ENCODE peak calls at places on chromosomes 12 and 14, in eight cellular contexts. One of them, this sample, is unnamed.

GRCh38 chr12:5390174-5390799 is 41.6 kb upstream of the NTF3 start:
- DNase-seq in small intestine: peak
- DNase-seq in tibial artery: no peak
- DNase-seq in brain microvascular endothelial cell: no peak
- DNase-seq in endothelial cell of umbilical vein: no peak
- DNase-seq in CD4-positive, CD25-positive, alpha-beta regulatory T cell: no peak
- DNase-seq in right cardiac atrium: no peak
- DNase-seq in CD4-positive, alpha-beta T cell: no peak
- DNase-seq in this sample: no peak

GRCh38 chr14:56118611-56119181 is 485 bp downstream of the PELI2 start:
- DNase-seq in small intestine: no peak
- DNase-seq in tibial artery: peak
- DNase-seq in brain microvascular endothelial cell: no peak
- DNase-seq in endothelial cell of umbilical vein: peak
- DNase-seq in CD4-positive, CD25-positive, alpha-beta regulatory T cell: peak
- DNase-seq in right cardiac atrium: peak
- DNase-seq in CD4-positive, alpha-beta T cell: peak
- DNase-seq in this sample: peak

GRCh38 chr14:80536456-80536855 is 325.2 kb upstream of the DIO2 start:
- DNase-seq in small intestine: no peak
- DNase-seq in tibial artery: no peak
- DNase-seq in brain microvascular endothelial cell: no peak
- DNase-seq in endothelial cell of umbilical vein: no peak
- DNase-seq in CD4-positive, CD25-positive, alpha-beta regulatory T cell: no peak
- DNase-seq in right cardiac atrium: no peak
- DNase-seq in CD4-positive, alpha-beta T cell: no peak
- DNase-seq in this sample: no peak

GRCh38 chr12:10210225-10210624 is 2.5 kb upstream of the GABARAPL1 start:
- DNase-seq in small intestine: no peak
- DNase-seq in tibial artery: no peak
- DNase-seq in brain microvascular endothelial cell: no peak
- DNase-seq in endothelial cell of umbilical vein: no peak
- DNase-seq in CD4-positive, CD25-positive, alpha-beta regulatory T cell: no peak
- DNase-seq in right cardiac atrium: no peak
- DNase-seq in CD4-positive, alpha-beta T cell: no peak
- DNase-seq in this sample: no peak

GRCh38 chr12:92509156-92509758 is 193.5 kb upstream of the PLEKHG7 start:
- DNase-seq in small intestine: no peak
- DNase-seq in tibial artery: no peak
- DNase-seq in brain microvascular endothelial cell: no peak
- DNase-seq in endothelial cell of umbilical vein: no peak
- DNase-seq in CD4-positive, CD25-positive, alpha-beta regulatory T cell: no peak
- DNase-seq in right cardiac atrium: no peak
- DNase-seq in CD4-positive, alpha-beta T cell: no peak
- DNase-seq in this sample: no peak

GRCh38 chr14:29220077-29220476 is 453.5 kb downstream of the FOXG1 start:
- DNase-seq in small intestine: no peak
- DNase-seq in tibial artery: no peak
- DNase-seq in brain microvascular endothelial cell: no peak
- DNase-seq in endothelial cell of umbilical vein: no peak
- DNase-seq in CD4-positive, CD25-positive, alpha-beta regulatory T cell: no peak
- DNase-seq in right cardiac atrium: no peak
- DNase-seq in CD4-positive, alpha-beta T cell: no peak
- DNase-seq in this sample: no peak

GRCh38 chr12:65074932-65075331 is 46.2 kb downstream of the WIF1 start:
- DNase-seq in small intestine: peak
- DNase-seq in tibial artery: no peak
- DNase-seq in brain microvascular endothelial cell: no peak
- DNase-seq in endothelial cell of umbilical vein: no peak
- DNase-seq in CD4-positive, CD25-positive, alpha-beta regulatory T cell: peak
- DNase-seq in right cardiac atrium: no peak
- DNase-seq in CD4-positive, alpha-beta T cell: no peak
- DNase-seq in this sample: no peak

GRCh38 chr12:91111366-91112321 is at the start of gene LUM:
- DNase-seq in small intestine: peak
- DNase-seq in tibial artery: peak
- DNase-seq in brain microvascular endothelial cell: peak
- DNase-seq in endothelial cell of umbilical vein: peak
- DNase-seq in CD4-positive, CD25-positive, alpha-beta regulatory T cell: no peak
- DNase-seq in right cardiac atrium: peak
- DNase-seq in CD4-positive, alpha-beta T cell: no peak
- DNase-seq in this sample: no peak

GRCh38 chr12:57848208-57848607 is 1.7 kb upstream of the CTDSP2 start:
- DNase-seq in small intestine: no peak
- DNase-seq in tibial artery: no peak
- DNase-seq in brain microvascular endothelial cell: no peak
- DNase-seq in endothelial cell of umbilical vein: no peak
- DNase-seq in CD4-positive, CD25-positive, alpha-beta regulatory T cell: no peak
- DNase-seq in right cardiac atrium: no peak
- DNase-seq in CD4-positive, alpha-beta T cell: no peak
- DNase-seq in this sample: no peak

GRCh38 chr14:39434401-39434800 is 2.2 kb upstream of the FBXO33 start:
- DNase-seq in small intestine: peak
- DNase-seq in tibial artery: no peak
- DNase-seq in brain microvascular endothelial cell: peak
- DNase-seq in endothelial cell of umbilical vein: no peak
- DNase-seq in CD4-positive, CD25-positive, alpha-beta regulatory T cell: no peak
- DNase-seq in right cardiac atrium: no peak
- DNase-seq in CD4-positive, alpha-beta T cell: no peak
- DNase-seq in this sample: no peak

GRCh38 chr12:57765003-57765697 is 1.7 kb downstream of the CYP27B1 start:
- DNase-seq in small intestine: no peak
- DNase-seq in tibial artery: no peak
- DNase-seq in brain microvascular endothelial cell: no peak
- DNase-seq in endothelial cell of umbilical vein: peak
- DNase-seq in CD4-positive, CD25-positive, alpha-beta regulatory T cell: peak
- DNase-seq in right cardiac atrium: no peak
- DNase-seq in CD4-positive, alpha-beta T cell: peak
- DNase-seq in this sample: peak

GRCh38 chr12:71484272-71484905 is 44.8 kb downstream of the LGR5 start:
- DNase-seq in small intestine: no peak
- DNase-seq in tibial artery: no peak
- DNase-seq in brain microvascular endothelial cell: no peak
- DNase-seq in endothelial cell of umbilical vein: no peak
- DNase-seq in CD4-positive, CD25-positive, alpha-beta regulatory T cell: no peak
- DNase-seq in right cardiac atrium: no peak
- DNase-seq in CD4-positive, alpha-beta T cell: no peak
- DNase-seq in this sample: no peak

GRCh38 chr12:26056335-26056734 is 68.5 kb downstream of the BHLHE41 start:
- DNase-seq in small intestine: peak
- DNase-seq in tibial artery: no peak
- DNase-seq in brain microvascular endothelial cell: peak
- DNase-seq in endothelial cell of umbilical vein: peak
- DNase-seq in CD4-positive, CD25-positive, alpha-beta regulatory T cell: no peak
- DNase-seq in right cardiac atrium: no peak
- DNase-seq in CD4-positive, alpha-beta T cell: no peak
- DNase-seq in this sample: no peak

GRCh38 chr12:103169-103981 is 36.8 kb downstream of the IQSEC3 start:
- DNase-seq in small intestine: no peak
- DNase-seq in tibial artery: no peak
- DNase-seq in brain microvascular endothelial cell: no peak
- DNase-seq in endothelial cell of umbilical vein: no peak
- DNase-seq in CD4-positive, CD25-positive, alpha-beta regulatory T cell: no peak
- DNase-seq in right cardiac atrium: no peak
- DNase-seq in CD4-positive, alpha-beta T cell: no peak
- DNase-seq in this sample: no peak

GRCh38 chr14:54776361-54777001 is 126.1 kb downstream of the GCH1 start:
- DNase-seq in small intestine: no peak
- DNase-seq in tibial artery: peak
- DNase-seq in brain microvascular endothelial cell: peak
- DNase-seq in endothelial cell of umbilical vein: no peak
- DNase-seq in CD4-positive, CD25-positive, alpha-beta regulatory T cell: peak
- DNase-seq in right cardiac atrium: no peak
- DNase-seq in CD4-positive, alpha-beta T cell: peak
- DNase-seq in this sample: peak

GRCh38 chr12:127539499-127539898 is 727.5 kb upstream of the TMEM132C start:
- DNase-seq in small intestine: no peak
- DNase-seq in tibial artery: no peak
- DNase-seq in brain microvascular endothelial cell: no peak
- DNase-seq in endothelial cell of umbilical vein: no peak
- DNase-seq in CD4-positive, CD25-positive, alpha-beta regulatory T cell: no peak
- DNase-seq in right cardiac atrium: no peak
- DNase-seq in CD4-positive, alpha-beta T cell: no peak
- DNase-seq in this sample: no peak

GRCh38 chr12:38160318-38161122 is 156.1 kb upstream of the ALG10B start:
- DNase-seq in small intestine: no peak
- DNase-seq in tibial artery: no peak
- DNase-seq in brain microvascular endothelial cell: no peak
- DNase-seq in endothelial cell of umbilical vein: no peak
- DNase-seq in CD4-positive, CD25-positive, alpha-beta regulatory T cell: no peak
- DNase-seq in right cardiac atrium: no peak
- DNase-seq in CD4-positive, alpha-beta T cell: no peak
- DNase-seq in this sample: peak

GRCh38 chr12:55720071-55720564 is at the start of gene RDH5:
- DNase-seq in small intestine: peak
- DNase-seq in tibial artery: peak
- DNase-seq in brain microvascular endothelial cell: peak
- DNase-seq in endothelial cell of umbilical vein: no peak
- DNase-seq in CD4-positive, CD25-positive, alpha-beta regulatory T cell: no peak
- DNase-seq in right cardiac atrium: peak
- DNase-seq in CD4-positive, alpha-beta T cell: no peak
- DNase-seq in this sample: peak

GRCh38 chr12:40405419-40405818 is 180.6 kb downstream of the LRRK2 start:
- DNase-seq in small intestine: no peak
- DNase-seq in tibial artery: no peak
- DNase-seq in brain microvascular endothelial cell: no peak
- DNase-seq in endothelial cell of umbilical vein: no peak
- DNase-seq in CD4-positive, CD25-positive, alpha-beta regulatory T cell: no peak
- DNase-seq in right cardiac atrium: no peak
- DNase-seq in CD4-positive, alpha-beta T cell: no peak
- DNase-seq in this sample: no peak

GRCh38 chr12:74817499-74817898 is 279.9 kb downstream of the ATXN7L3B start:
- DNase-seq in small intestine: no peak
- DNase-seq in tibial artery: no peak
- DNase-seq in brain microvascular endothelial cell: no peak
- DNase-seq in endothelial cell of umbilical vein: no peak
- DNase-seq in CD4-positive, CD25-positive, alpha-beta regulatory T cell: no peak
- DNase-seq in right cardiac atrium: no peak
- DNase-seq in CD4-positive, alpha-beta T cell: no peak
- DNase-seq in this sample: no peak

GRCh38 chr12:104546575-104546974 is 89.8 kb downstream of the CHST11 start:
- DNase-seq in small intestine: no peak
- DNase-seq in tibial artery: peak
- DNase-seq in brain microvascular endothelial cell: no peak
- DNase-seq in endothelial cell of umbilical vein: peak
- DNase-seq in CD4-positive, CD25-positive, alpha-beta regulatory T cell: no peak
- DNase-seq in right cardiac atrium: no peak
- DNase-seq in CD4-positive, alpha-beta T cell: no peak
- DNase-seq in this sample: no peak

GRCh38 chr12:57215668-57216013 is 953 bp upstream of the NXPH4 start:
- DNase-seq in small intestine: peak
- DNase-seq in tibial artery: no peak
- DNase-seq in brain microvascular endothelial cell: no peak
- DNase-seq in endothelial cell of umbilical vein: no peak
- DNase-seq in CD4-positive, CD25-positive, alpha-beta regulatory T cell: peak
- DNase-seq in right cardiac atrium: no peak
- DNase-seq in CD4-positive, alpha-beta T cell: no peak
- DNase-seq in this sample: no peak

GRCh38 chr14:63632932-63633514 is 8.6 kb downstream of the WDR89 start:
- DNase-seq in small intestine: peak
- DNase-seq in tibial artery: no peak
- DNase-seq in brain microvascular endothelial cell: no peak
- DNase-seq in endothelial cell of umbilical vein: peak
- DNase-seq in CD4-positive, CD25-positive, alpha-beta regulatory T cell: peak
- DNase-seq in right cardiac atrium: no peak
- DNase-seq in CD4-positive, alpha-beta T cell: no peak
- DNase-seq in this sample: no peak

GRCh38 chr12:12713932-12714275 is 3.3 kb upstream of the CDKN1B start:
- DNase-seq in small intestine: no peak
- DNase-seq in tibial artery: no peak
- DNase-seq in brain microvascular endothelial cell: no peak
- DNase-seq in endothelial cell of umbilical vein: no peak
- DNase-seq in CD4-positive, CD25-positive, alpha-beta regulatory T cell: no peak
- DNase-seq in right cardiac atrium: no peak
- DNase-seq in CD4-positive, alpha-beta T cell: no peak
- DNase-seq in this sample: no peak
- H3K27ac ChIP-seq in small intestine: peak
- H3K27ac ChIP-seq in tibial artery: peak
- H3K27ac ChIP-seq in brain microvascular endothelial cell: no peak
- H3K27ac ChIP-seq in endothelial cell of umbilical vein: peak
- H3K27ac ChIP-seq in CD4-positive, CD25-positive, alpha-beta regulatory T cell: peak
- H3K27ac ChIP-seq in right cardiac atrium: peak
- H3K27ac ChIP-seq in CD4-positive, alpha-beta T cell: peak
- H3K27ac ChIP-seq in this sample: peak

GRCh38 chr12:15689751-15690191 is 99.4 kb downstream of the EPS8 start:
- DNase-seq in small intestine: peak
- DNase-seq in tibial artery: no peak
- DNase-seq in brain microvascular endothelial cell: no peak
- DNase-seq in endothelial cell of umbilical vein: no peak
- DNase-seq in CD4-positive, CD25-positive, alpha-beta regulatory T cell: no peak
- DNase-seq in right cardiac atrium: no peak
- DNase-seq in CD4-positive, alpha-beta T cell: no peak
- DNase-seq in this sample: no peak

GRCh38 chr12:15688202-15688736 is 100.9 kb downstream of the EPS8 start:
- DNase-seq in small intestine: peak
- DNase-seq in tibial artery: peak
- DNase-seq in brain microvascular endothelial cell: peak
- DNase-seq in endothelial cell of umbilical vein: no peak
- DNase-seq in CD4-positive, CD25-positive, alpha-beta regulatory T cell: peak
- DNase-seq in right cardiac atrium: peak
- DNase-seq in CD4-positive, alpha-beta T cell: no peak
- DNase-seq in this sample: peak

GRCh38 chr12:15688838-15689237 is 100.3 kb downstream of the EPS8 start:
- DNase-seq in small intestine: no peak
- DNase-seq in tibial artery: no peak
- DNase-seq in brain microvascular endothelial cell: no peak
- DNase-seq in endothelial cell of umbilical vein: no peak
- DNase-seq in CD4-positive, CD25-positive, alpha-beta regulatory T cell: no peak
- DNase-seq in right cardiac atrium: peak
- DNase-seq in CD4-positive, alpha-beta T cell: no peak
- DNase-seq in this sample: no peak

GRCh38 chr12:15691372-15691771 is 97.8 kb downstream of the EPS8 start:
- DNase-seq in small intestine: no peak
- DNase-seq in tibial artery: no peak
- DNase-seq in brain microvascular endothelial cell: no peak
- DNase-seq in endothelial cell of umbilical vein: no peak
- DNase-seq in CD4-positive, CD25-positive, alpha-beta regulatory T cell: no peak
- DNase-seq in right cardiac atrium: no peak
- DNase-seq in CD4-positive, alpha-beta T cell: no peak
- DNase-seq in this sample: no peak

GRCh38 chr12:15690320-15690719 is 98.9 kb downstream of the EPS8 start:
- DNase-seq in small intestine: no peak
- DNase-seq in tibial artery: no peak
- DNase-seq in brain microvascular endothelial cell: no peak
- DNase-seq in endothelial cell of umbilical vein: peak
- DNase-seq in CD4-positive, CD25-positive, alpha-beta regulatory T cell: no peak
- DNase-seq in right cardiac atrium: no peak
- DNase-seq in CD4-positive, alpha-beta T cell: no peak
- DNase-seq in this sample: no peak
- H3K27ac ChIP-seq in small intestine: no peak
- H3K27ac ChIP-seq in tibial artery: peak
- H3K27ac ChIP-seq in brain microvascular endothelial cell: no peak
- H3K27ac ChIP-seq in endothelial cell of umbilical vein: no peak
- H3K27ac ChIP-seq in CD4-positive, CD25-positive, alpha-beta regulatory T cell: no peak
- H3K27ac ChIP-seq in right cardiac atrium: no peak
- H3K27ac ChIP-seq in CD4-positive, alpha-beta T cell: no peak
- H3K27ac ChIP-seq in this sample: no peak

GRCh38 chr14:92409069-92409468 is 86.1 kb downstream of the SLC24A4 start:
- DNase-seq in small intestine: no peak
- DNase-seq in tibial artery: peak
- DNase-seq in brain microvascular endothelial cell: no peak
- DNase-seq in endothelial cell of umbilical vein: no peak
- DNase-seq in CD4-positive, CD25-positive, alpha-beta regulatory T cell: no peak
- DNase-seq in right cardiac atrium: peak
- DNase-seq in CD4-positive, alpha-beta T cell: no peak
- DNase-seq in this sample: no peak
- H3K27ac ChIP-seq in small intestine: peak
- H3K27ac ChIP-seq in tibial artery: no peak
- H3K27ac ChIP-seq in brain microvascular endothelial cell: no peak
- H3K27ac ChIP-seq in endothelial cell of umbilical vein: no peak
- H3K27ac ChIP-seq in CD4-positive, CD25-positive, alpha-beta regulatory T cell: no peak
- H3K27ac ChIP-seq in right cardiac atrium: no peak
- H3K27ac ChIP-seq in CD4-positive, alpha-beta T cell: no peak
- H3K27ac ChIP-seq in this sample: peak

GRCh38 chr14:68951051-68951797 is 27.9 kb downstream of the ACTN1 start:
- DNase-seq in small intestine: peak
- DNase-seq in tibial artery: peak
- DNase-seq in brain microvascular endothelial cell: peak
- DNase-seq in endothelial cell of umbilical vein: peak
- DNase-seq in CD4-positive, CD25-positive, alpha-beta regulatory T cell: no peak
- DNase-seq in right cardiac atrium: peak
- DNase-seq in CD4-positive, alpha-beta T cell: no peak
- DNase-seq in this sample: peak
- H3K27ac ChIP-seq in small intestine: peak
- H3K27ac ChIP-seq in tibial artery: peak
- H3K27ac ChIP-seq in brain microvascular endothelial cell: peak
- H3K27ac ChIP-seq in endothelial cell of umbilical vein: peak
- H3K27ac ChIP-seq in CD4-positive, CD25-positive, alpha-beta regulatory T cell: no peak
- H3K27ac ChIP-seq in right cardiac atrium: peak
- H3K27ac ChIP-seq in CD4-positive, alpha-beta T cell: no peak
- H3K27ac ChIP-seq in this sample: peak